ENCODE peak calls at places on chromosome 18, in nine cellular contexts. One of them, this sample, is unnamed. For H3K4me1, the result is how much of the 10 kb centered on the place peaks cover.

GRCh38 chr18:28961669-28962228 is 784.8 kb upstream of the CDH2 start:
- DNase-seq in psoas muscle: no peak
- DNase-seq in left ventricle myocardium inferior: no peak
- DNase-seq in neural progenitor cell: peak
- DNase-seq in endodermal cell: peak
- DNase-seq in Panc1: peak
- DNase-seq in cardiac muscle cell: peak
- DNase-seq in adrenal gland: no peak
- DNase-seq in pancreas: no peak
- DNase-seq in this sample: no peak

GRCh38 chr18:75293591-75293990 is 83.0 kb downstream of the TSHZ1 start:
- DNase-seq in neural progenitor cell: no peak
- DNase-seq in psoas muscle: no peak
- DNase-seq in Panc1: no peak
- DNase-seq in endodermal cell: no peak
- DNase-seq in adrenal gland: no peak
- DNase-seq in left ventricle myocardium inferior: no peak
- DNase-seq in pancreas: no peak
- DNase-seq in cardiac muscle cell: no peak
- DNase-seq in this sample: no peak

GRCh38 chr18:47184419-47185050 is 8.4 kb upstream of the IER3IP1 start:
- DNase-seq in pancreas: peak
- DNase-seq in adrenal gland: peak
- DNase-seq in neural progenitor cell: peak
- DNase-seq in psoas muscle: no peak
- DNase-seq in endodermal cell: no peak
- DNase-seq in cardiac muscle cell: peak
- DNase-seq in left ventricle myocardium inferior: no peak
- DNase-seq in Panc1: no peak
- DNase-seq in this sample: no peak

GRCh38 chr18:67517224-67517765 is 775 bp upstream of the DSEL start:
- DNase-seq in psoas muscle: peak
- DNase-seq in cardiac muscle cell: no peak
- DNase-seq in Panc1: no peak
- DNase-seq in endodermal cell: peak
- DNase-seq in pancreas: peak
- DNase-seq in left ventricle myocardium inferior: peak
- DNase-seq in neural progenitor cell: peak
- DNase-seq in adrenal gland: peak
- DNase-seq in this sample: peak

GRCh38 chr18:47815486-47816270 is 114.8 kb downstream of the SMAD2 start:
- DNase-seq in adrenal gland: no peak
- DNase-seq in neural progenitor cell: no peak
- DNase-seq in psoas muscle: no peak
- DNase-seq in left ventricle myocardium inferior: no peak
- DNase-seq in endodermal cell: no peak
- DNase-seq in pancreas: no peak
- DNase-seq in Panc1: no peak
- DNase-seq in cardiac muscle cell: peak
- DNase-seq in this sample: no peak

GRCh38 chr18:60391571-60392226 is 19.1 kb upstream of the MC4R start:
- DNase-seq in psoas muscle: no peak
- DNase-seq in adrenal gland: no peak
- DNase-seq in endodermal cell: no peak
- DNase-seq in pancreas: no peak
- DNase-seq in Panc1: no peak
- DNase-seq in left ventricle myocardium inferior: no peak
- DNase-seq in neural progenitor cell: no peak
- DNase-seq in cardiac muscle cell: no peak
- DNase-seq in this sample: no peak

GRCh38 chr18:54223568-54224241 is 764 bp downstream of the MBD2 start:
- DNase-seq in neural progenitor cell: peak
- DNase-seq in left ventricle myocardium inferior: peak
- DNase-seq in cardiac muscle cell: peak
- DNase-seq in endodermal cell: peak
- DNase-seq in psoas muscle: peak
- DNase-seq in Panc1: peak
- DNase-seq in pancreas: peak
- DNase-seq in adrenal gland: peak
- DNase-seq in this sample: peak

GRCh38 chr18:26017929-26018328 is 72.5 kb downstream of the SS18 start:
- DNase-seq in cardiac muscle cell: peak
- DNase-seq in Panc1: no peak
- DNase-seq in pancreas: no peak
- DNase-seq in endodermal cell: no peak
- DNase-seq in neural progenitor cell: no peak
- DNase-seq in left ventricle myocardium inferior: no peak
- DNase-seq in psoas muscle: no peak
- DNase-seq in adrenal gland: no peak
- DNase-seq in this sample: no peak

GRCh38 chr18:78601923-78602322 is 377.7 kb upstream of the SALL3 start:
- DNase-seq in Panc1: no peak
- DNase-seq in left ventricle myocardium inferior: no peak
- DNase-seq in psoas muscle: no peak
- DNase-seq in endodermal cell: peak
- DNase-seq in pancreas: no peak
- DNase-seq in cardiac muscle cell: no peak
- DNase-seq in neural progenitor cell: no peak
- DNase-seq in adrenal gland: no peak
- DNase-seq in this sample: no peak

GRCh38 chr18:70693196-70693595 is 404.4 kb downstream of the SOCS6 start:
- DNase-seq in neural progenitor cell: peak
- DNase-seq in adrenal gland: no peak
- DNase-seq in cardiac muscle cell: peak
- DNase-seq in psoas muscle: no peak
- DNase-seq in endodermal cell: peak
- DNase-seq in Panc1: no peak
- DNase-seq in pancreas: no peak
- DNase-seq in left ventricle myocardium inferior: no peak
- DNase-seq in this sample: no peak

GRCh38 chr18:55161966-55162365 is 202.7 kb upstream of the CCDC68 start:
- DNase-seq in Panc1: no peak
- DNase-seq in endodermal cell: no peak
- DNase-seq in adrenal gland: peak
- DNase-seq in pancreas: no peak
- DNase-seq in neural progenitor cell: no peak
- DNase-seq in left ventricle myocardium inferior: peak
- DNase-seq in psoas muscle: peak
- DNase-seq in cardiac muscle cell: peak
- DNase-seq in this sample: no peak

GRCh38 chr18:44098551-44099098 is 582.1 kb upstream of the SETBP1 start:
- DNase-seq in left ventricle myocardium inferior: no peak
- DNase-seq in adrenal gland: no peak
- DNase-seq in pancreas: no peak
- DNase-seq in endodermal cell: peak
- DNase-seq in cardiac muscle cell: peak
- DNase-seq in psoas muscle: no peak
- DNase-seq in Panc1: no peak
- DNase-seq in neural progenitor cell: peak
- DNase-seq in this sample: no peak

DNA sequence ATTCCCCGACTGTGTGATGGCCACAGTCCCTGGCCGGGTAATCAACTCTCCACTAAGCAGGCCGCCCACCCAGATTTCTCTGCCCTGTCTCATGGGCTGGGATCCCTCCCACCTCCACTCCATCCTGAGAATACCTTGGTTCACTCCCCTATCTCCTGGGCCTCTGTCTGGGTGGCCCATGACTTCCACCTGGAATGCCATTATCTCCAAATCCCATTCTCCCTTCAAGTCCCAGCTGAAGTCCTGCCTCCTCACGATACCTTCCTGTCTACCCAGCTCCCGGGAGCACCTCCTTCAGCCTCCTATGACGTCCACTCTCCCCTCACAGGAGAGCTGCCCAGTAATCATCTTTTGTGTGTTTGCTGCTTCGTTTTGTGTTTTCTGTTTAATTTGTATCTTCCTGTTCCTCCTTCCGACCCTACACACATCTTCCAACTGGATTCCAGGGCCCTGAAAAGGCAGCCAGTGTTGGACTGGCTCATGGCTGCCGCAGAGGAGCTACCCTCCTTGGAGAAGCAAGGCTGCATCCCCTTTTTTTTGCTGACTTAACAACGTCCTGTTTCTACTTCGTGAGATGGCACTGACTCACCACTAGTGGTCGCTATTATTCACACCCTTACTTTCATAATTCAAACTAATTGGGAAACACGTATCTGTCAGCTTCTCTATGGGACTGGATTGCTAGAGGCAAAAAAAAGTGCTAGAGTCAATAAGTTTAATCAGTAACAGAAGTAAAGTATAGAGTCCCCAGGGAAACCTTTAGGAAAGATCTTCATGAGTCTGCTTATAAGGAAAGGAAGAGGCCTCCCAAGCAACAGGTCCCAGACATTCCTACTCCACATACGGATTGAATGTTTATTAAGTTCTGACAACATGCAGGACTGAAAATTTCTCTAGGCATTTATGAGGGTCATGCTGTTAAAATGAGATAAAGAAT is 171.9 kb upstream of the GATA6 start:
- DNase-seq in neural progenitor cell: peak
- DNase-seq in adrenal gland: peak
- DNase-seq in Panc1: peak
- DNase-seq in cardiac muscle cell: peak
- DNase-seq in psoas muscle: no peak
- DNase-seq in endodermal cell: peak
- DNase-seq in left ventricle myocardium inferior: no peak
- DNase-seq in pancreas: peak
- DNase-seq in this sample: no peak
- TF ChIP-seq CTCF in neural progenitor cell: peak
- TF ChIP-seq CTCF in adrenal gland: peak
- TF ChIP-seq CTCF in Panc1: peak
- TF ChIP-seq CTCF in cardiac muscle cell: peak
- TF ChIP-seq CTCF in psoas muscle: peak
- TF ChIP-seq CTCF in endodermal cell: peak
- TF ChIP-seq CTCF in left ventricle myocardium inferior: peak
- TF ChIP-seq CTCF in pancreas: peak
- TF ChIP-seq CTCF in this sample: peak

DNA sequence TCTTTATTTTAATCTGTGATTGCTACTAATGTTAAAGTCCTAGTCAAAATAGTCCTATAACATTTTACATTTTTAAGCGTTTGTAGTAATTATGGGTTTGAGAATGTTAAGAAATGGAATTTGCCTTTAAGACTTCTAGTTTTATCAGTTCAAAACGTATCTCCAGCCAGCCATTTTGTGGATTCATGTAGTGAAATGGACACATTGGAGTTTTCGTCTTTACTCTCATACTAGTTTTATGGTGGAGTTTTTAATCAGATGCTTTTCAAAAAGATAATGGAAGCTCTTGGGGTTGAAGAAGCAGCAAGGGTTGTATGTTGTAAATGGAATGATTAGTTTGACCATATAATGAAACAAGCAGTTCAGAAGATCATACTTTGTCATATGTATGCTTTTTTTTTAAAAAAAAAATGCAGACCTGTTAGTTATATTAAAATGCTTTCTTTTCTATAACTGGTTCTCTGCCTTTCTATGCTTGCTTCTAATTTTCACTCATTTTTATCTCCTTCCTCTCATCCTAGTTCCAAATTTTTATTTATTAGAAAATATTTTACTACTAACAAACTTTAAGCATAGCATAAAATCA is 16.6 kb downstream of the VAPA start:
- DNase-seq in neural progenitor cell: no peak
- DNase-seq in endodermal cell: no peak
- DNase-seq in left ventricle myocardium inferior: no peak
- DNase-seq in psoas muscle: no peak
- DNase-seq in pancreas: no peak
- DNase-seq in cardiac muscle cell: no peak
- DNase-seq in adrenal gland: no peak
- DNase-seq in Panc1: no peak
- DNase-seq in this sample: no peak
- H3K4me1 ChIP-seq in neural progenitor cell: under half
- H3K4me1 ChIP-seq in endodermal cell: under half
- H3K4me1 ChIP-seq in left ventricle myocardium inferior: half or more
- H3K4me1 ChIP-seq in psoas muscle: half or more
- H3K4me1 ChIP-seq in pancreas: under half
- H3K4me1 ChIP-seq in cardiac muscle cell: under half
- H3K4me1 ChIP-seq in adrenal gland: half or more
- H3K4me1 ChIP-seq in Panc1: under half
- H3K4me1 ChIP-seq in this sample: half or more

GRCh38 chr18:3319399-3319798 is 57.5 kb downstream of the MYL12B start:
- DNase-seq in cardiac muscle cell: no peak
- DNase-seq in psoas muscle: no peak
- DNase-seq in left ventricle myocardium inferior: no peak
- DNase-seq in pancreas: no peak
- DNase-seq in neural progenitor cell: no peak
- DNase-seq in endodermal cell: no peak
- DNase-seq in adrenal gland: no peak
- DNase-seq in Panc1: no peak
- DNase-seq in this sample: no peak

GRCh38 chr18:3323900-3324299 is 62.0 kb downstream of the MYL12B start:
- DNase-seq in cardiac muscle cell: peak
- DNase-seq in pancreas: no peak
- DNase-seq in endodermal cell: no peak
- DNase-seq in Panc1: no peak
- DNase-seq in psoas muscle: no peak
- DNase-seq in left ventricle myocardium inferior: no peak
- DNase-seq in adrenal gland: no peak
- DNase-seq in neural progenitor cell: no peak
- DNase-seq in this sample: no peak

GRCh38 chr18:3319894-3320438 is 58.0 kb downstream of the MYL12B start:
- DNase-seq in adrenal gland: no peak
- DNase-seq in endodermal cell: no peak
- DNase-seq in pancreas: no peak
- DNase-seq in left ventricle myocardium inferior: no peak
- DNase-seq in psoas muscle: no peak
- DNase-seq in cardiac muscle cell: no peak
- DNase-seq in Panc1: no peak
- DNase-seq in neural progenitor cell: no peak
- DNase-seq in this sample: no peak

DNA sequence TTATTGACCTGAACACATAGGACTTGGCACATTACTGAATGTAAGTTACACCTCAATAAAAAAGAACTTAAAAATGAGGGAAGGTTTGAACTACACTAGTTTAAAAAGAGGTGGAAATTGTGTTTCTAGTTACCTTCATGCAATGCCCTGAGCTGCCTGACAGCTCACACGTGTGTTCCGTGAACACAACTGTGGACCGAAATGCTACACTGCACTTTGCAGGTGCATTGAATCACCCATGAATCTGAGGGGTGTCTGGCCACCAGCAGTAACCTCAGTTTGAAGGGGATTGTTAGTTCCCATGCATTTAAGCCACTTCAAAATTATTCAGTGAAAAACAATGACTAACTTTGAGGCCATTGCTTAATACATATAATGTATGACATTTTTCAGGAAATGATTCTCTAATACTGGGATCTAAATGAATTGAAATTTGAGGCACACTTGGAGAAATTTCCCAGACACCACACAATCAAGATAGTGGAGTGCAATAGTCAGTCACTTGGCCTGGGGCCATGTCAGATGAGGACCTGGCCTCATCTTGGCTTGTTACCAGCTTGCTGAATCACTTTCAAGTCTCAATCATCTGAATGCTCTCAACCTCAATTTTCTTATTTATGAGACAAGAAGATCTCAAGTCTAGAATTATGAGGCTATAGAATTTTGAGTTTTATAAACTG is 59.3 kb downstream of the MYL12B start:
- DNase-seq in neural progenitor cell: no peak
- DNase-seq in cardiac muscle cell: peak
- DNase-seq in pancreas: peak
- DNase-seq in psoas muscle: no peak
- DNase-seq in Panc1: peak
- DNase-seq in left ventricle myocardium inferior: no peak
- DNase-seq in adrenal gland: peak
- DNase-seq in endodermal cell: no peak
- DNase-seq in this sample: no peak
- H3K27ac ChIP-seq in neural progenitor cell: no peak
- H3K27ac ChIP-seq in cardiac muscle cell: no peak
- H3K27ac ChIP-seq in pancreas: no peak
- H3K27ac ChIP-seq in psoas muscle: no peak
- H3K27ac ChIP-seq in Panc1: peak
- H3K27ac ChIP-seq in left ventricle myocardium inferior: no peak
- H3K27ac ChIP-seq in adrenal gland: no peak
- H3K27ac ChIP-seq in endodermal cell: no peak
- H3K27ac ChIP-seq in this sample: no peak

GRCh38 chr18:9103488-9103887 is 989 bp downstream of the NDUFV2 start:
- DNase-seq in neural progenitor cell: no peak
- DNase-seq in psoas muscle: no peak
- DNase-seq in pancreas: no peak
- DNase-seq in endodermal cell: no peak
- DNase-seq in cardiac muscle cell: peak
- DNase-seq in Panc1: no peak
- DNase-seq in left ventricle myocardium inferior: no peak
- DNase-seq in adrenal gland: no peak
- DNase-seq in this sample: no peak
- TF ChIP-seq CTCF in neural progenitor cell: no peak
- TF ChIP-seq CTCF in psoas muscle: peak
- TF ChIP-seq CTCF in pancreas: no peak
- TF ChIP-seq CTCF in endodermal cell: no peak
- TF ChIP-seq CTCF in cardiac muscle cell: peak
- TF ChIP-seq CTCF in Panc1: peak
- TF ChIP-seq CTCF in left ventricle myocardium inferior: peak
- TF ChIP-seq CTCF in adrenal gland: no peak
- TF ChIP-seq CTCF in this sample: no peak

This sample was measured in gastrocnemius medialis.